ENCODE peak calls at places on chromosomes 6 and 20, in four cellular contexts. P is progenitor cell of endocrine pancreas; B is activated T-helper 9 cell treated with anti-CD3 and anti-CD28 coated beads, Interleukin-2, amount 50 U/mL, for 16 hours; W is hepatic stellate cell. O is an unnamed sample.

GRCh38 chr6:91276315-91276714 is 689.4 kb upstream of the MAP3K7 start:
- DNase-seq in P (no peak), B (no peak), W (no peak), O (no peak)

GRCh38 chr6:130473886-130474285 is 108.1 kb downstream of the TMEM200A start:
- DNase-seq in P (no peak), B (no peak), W (peak; percentile 46), O (no peak)

GRCh38 chr6:121335111-121336008 is 1.1 kb upstream of the TBC1D32 start:
- DNase-seq in P (no peak), B (no peak), W (peak; percentile 4), O (no peak)

GRCh38 chr20:19975436-19975799 is 41.7 kb upstream of the NAA20 start:
- DNase-seq in P (no peak), B (no peak), W (peak; percentile 22), O (no peak)

GRCh38 chr6:161066511-161066910 is 74.9 kb downstream of the MAP3K4 start:
- DNase-seq in P (no peak), B (no peak), W (no peak), O (no peak)

GRCh38 chr6:145310116-145310515 is 425.2 kb downstream of the EPM2A start:
- DNase-seq in P (no peak), B (no peak), W (no peak), O (no peak)

GRCh38 chr20:370977-371754 is 9.4 kb upstream of the TRIB3 start:
- DNase-seq in P (no peak), B (no peak), W (no peak), O (no peak)

GRCh38 chr6:14121936-14122344 is 4.4 kb downstream of the CD83 start:
- DNase-seq in P (no peak), B (peak; percentile 17), W (no peak), O (no peak)

GRCh38 chr6:68226460-68226859 is 408.6 kb upstream of the ADGRB3 start:
- DNase-seq in P (no peak), B (no peak), W (no peak), O (peak; percentile 6)

O was measured in HAP-1.